ENCODE peak calls at places on chromosomes 1 and 21, in four cellular contexts. U is lower leg skin; S is activated CD4-positive, alpha-beta T cell treated with anti-CD3 and anti-CD28 coated beads for 24 hours; P is HTR-8/SVneo. Y is an unnamed sample.

GRCh38 chr1:84959294-84959693 is 37.6 kb downstream of the MCOLN2 start:
- DNase-seq in U (no peak), S (peak), P (no peak), Y (peak)

GRCh38 chr1:177897601-177898376 is 72.1 kb downstream of the SEC16B start:
- DNase-seq in U (no peak), S (no peak), P (no peak), Y (no peak)

GRCh38 chr1:228378453-228379164 is 28.0 kb downstream of the TRIM11 start:
- DNase-seq in U (peak), S (peak), P (peak), Y (no peak)

GRCh38 chr1:100597069-100597741 is 59.3 kb downstream of the GPR88 start:
- DNase-seq in U (no peak), S (no peak), P (peak), Y (peak)

GRCh38 chr1:144551107-144551542 is 41.6 kb upstream of the PPIAL4F start:
- DNase-seq in U (no peak), S (no peak), P (no peak), Y (peak)

GRCh38 chr1:167344112-167344511 is 123.4 kb downstream of the POU2F1 start:
- DNase-seq in U (no peak), S (no peak), P (no peak), Y (no peak)

GRCh38 chr1:7962011-7962335 is 462 bp downstream of the PARK7 start:
- DNase-seq in U (no peak), S (no peak), P (peak), Y (no peak)

GRCh38 chr21:34948157-34948556 is 100.9 kb downstream of the RUNX1 start:
- DNase-seq in U (no peak), S (no peak), P (no peak), Y (no peak)

GRCh38 chr1:196312739-196313138 is 295.5 kb downstream of the KCNT2 start:
- DNase-seq in U (no peak), S (no peak), P (no peak), Y (no peak)

GRCh38 chr1:178931843-178932551 is 61.1 kb upstream of the ANGPTL1 start:
- DNase-seq in U (peak), S (no peak), P (no peak), Y (no peak)

GRCh38 chr1:150578278-150579109 is 916 bp downstream of the MCL1 start:
- DNase-seq in U (peak), S (no peak), P (peak), Y (no peak)

GRCh38 chr1:17591814-17592430 is 52.4 kb downstream of the ARHGEF10L start:
- DNase-seq in U (no peak), S (no peak), P (no peak), Y (no peak)

GRCh38 chr1:32197074-32197473 is 3.3 kb upstream of the CCDC28B start:
- DNase-seq in U (no peak), S (no peak), P (no peak), Y (no peak)

Y was measured in H4.